ENCODE peak calls at places on chromosomes 13 and 19, in seven cellular contexts. F is body of pancreas, M is ascending aorta, E is A549, J is left lung, K is mammary epithelial cell, T is GM10248. B is an unnamed sample.

GRCh38 chr19:8697671-8698432 is 743 bp downstream of the ACTL9 start:
- DNase-seq in J (peak; percentile 76), K (no peak), T (no peak), M (no peak), F (no peak), E (no peak), B (no peak)

GRCh38 chr13:71829542-71829941 is 37.5 kb downstream of the DACH1 start:
- DNase-seq in T (no peak), J (no peak), M (no peak), E (no peak), F (no peak), K (no peak), B (no peak)

GRCh38 chr13:43057653-43058317 is 34.4 kb downstream of the DNAJC15 start:
- DNase-seq in J (no peak), T (no peak), F (no peak), K (no peak), E (no peak), M (no peak), B (no peak)

GRCh38 chr13:111899714-111900389 is 167.1 kb upstream of the SOX1 start:
- DNase-seq in J (no peak), K (no peak), T (no peak), E (no peak), M (no peak), F (no peak), B (no peak)

GRCh38 chr13:30659980-30660379 is 42.3 kb downstream of the USPL1 start:
- DNase-seq in T (no peak), J (no peak), E (no peak), F (no peak), M (no peak), K (peak; percentile 8), B (no peak)

GRCh38 chr13:85616275-85616674 is 182.9 kb downstream of the SLITRK6 start:
- DNase-seq in F (no peak), M (no peak), J (no peak), T (no peak), K (peak; percentile 21), E (no peak), B (no peak)

GRCh38 chr19:35458821-35459391 is 10.8 kb downstream of the FFAR2 start:
- DNase-seq in K (no peak), M (no peak), E (no peak), F (peak; percentile 87), T (peak; percentile 66), J (no peak), B (no peak)

GRCh38 chr19:35738887-35739229 is 3.4 kb downstream of the IGFLR1 start:
- DNase-seq in J (no peak), E (no peak), F (no peak), T (no peak), M (no peak), K (no peak), B (no peak)

GRCh38 chr13:47179321-47179720 is 282.5 kb upstream of the HTR2A start:
- DNase-seq in J (no peak), E (no peak), K (no peak), F (no peak), M (no peak), T (no peak), B (no peak)

GRCh38 chr13:24505756-24506155 is 6.8 kb downstream of the PARP4 start:
- DNase-seq in M (no peak), K (no peak), J (no peak), T (no peak), F (no peak), E (no peak), B (no peak)

GRCh38 chr13:76992548-76993001 is 694 bp downstream of the CLN5 start:
- DNase-seq in F (peak; percentile 37), T (no peak), J (no peak), M (no peak), K (peak; percentile 54), E (peak; percentile 10), B (no peak)

GRCh38 chr13:97810152-97810551 is 143.3 kb upstream of the IPO5 start:
- DNase-seq in E (no peak), F (no peak), T (no peak), J (no peak), M (no peak), K (no peak), B (no peak)

GRCh38 chr13:111526922-111527321 is 206.5 kb downstream of the TEX29 start:
- DNase-seq in E (no peak), T (no peak), K (no peak), J (no peak), F (no peak), M (no peak), B (no peak)

GRCh38 chr19:44142014-44142523 is 715 bp downstream of the ZNF234 start:
- DNase-seq in K (peak; percentile 27), E (peak; percentile 14), J (no peak), T (no peak), F (no peak), M (no peak), B (no peak)

GRCh38 chr13:61410669-61411297 is 4.9 kb downstream of the PCDH20 start:
- DNase-seq in M (no peak), J (no peak), K (no peak), T (peak; percentile 16), F (no peak), E (no peak), B (no peak)

GRCh38 chr19:4057913-4058695 is 8.6 kb downstream of the ZBTB7A start:
- DNase-seq in F (peak; percentile 83), E (peak; percentile 74), T (no peak), J (peak; percentile 95), K (peak; percentile 87), M (peak; percentile 71), B (peak; percentile 74)

GRCh38 chr19:38634757-38635482 is 12.5 kb upstream of the ACTN4 start:
- DNase-seq in M (no peak), T (peak; percentile 82), F (peak; percentile 73), J (peak; percentile 93), K (no peak), E (peak; percentile 93), B (peak; percentile 75)

GRCh38 chr13:77565635-77566034 is 30.1 kb downstream of the SCEL start:
- DNase-seq in E (peak; percentile 4), K (peak; percentile 16), J (no peak), T (peak; percentile 34), M (no peak), F (no peak), B (no peak)

GRCh38 chr19:55488986-55489710 is 912 bp downstream of the SSC5D start:
- DNase-seq in J (peak; percentile 69), M (no peak), F (no peak), K (no peak), T (no peak), E (no peak), B (no peak)

GRCh38 chr13:33838567-33839131 is 20.7 kb downstream of the RFC3 start:
- DNase-seq in M (no peak), E (no peak), J (no peak), F (no peak), T (no peak), K (no peak), B (no peak)

GRCh38 chr13:74288361-74288911 is 154.2 kb upstream of the KLF12 start:
- DNase-seq in F (peak; percentile 21), K (peak; percentile 21), T (no peak), J (peak; percentile 28), M (no peak), E (no peak), B (peak; percentile 19)

GRCh38 chr13:110714798-110715394 is 1.4 kb downstream of the ING1 start:
- DNase-seq in M (no peak), F (peak; percentile 68), E (no peak), T (no peak), J (peak; percentile 91), K (no peak), B (peak; percentile 50)

GRCh38 chr19:47414469-47414868 is 4.9 kb downstream of the MEIS3 start:
- DNase-seq in E (no peak), T (no peak), J (no peak), F (no peak), M (no peak), K (no peak), B (no peak)
- TF ChIP-seq CTCF in E (peak; percentile 52), T (peak; percentile 23), J (no peak), F (no peak), M (no peak), K (peak; percentile 39), B (no peak)

DNA sequence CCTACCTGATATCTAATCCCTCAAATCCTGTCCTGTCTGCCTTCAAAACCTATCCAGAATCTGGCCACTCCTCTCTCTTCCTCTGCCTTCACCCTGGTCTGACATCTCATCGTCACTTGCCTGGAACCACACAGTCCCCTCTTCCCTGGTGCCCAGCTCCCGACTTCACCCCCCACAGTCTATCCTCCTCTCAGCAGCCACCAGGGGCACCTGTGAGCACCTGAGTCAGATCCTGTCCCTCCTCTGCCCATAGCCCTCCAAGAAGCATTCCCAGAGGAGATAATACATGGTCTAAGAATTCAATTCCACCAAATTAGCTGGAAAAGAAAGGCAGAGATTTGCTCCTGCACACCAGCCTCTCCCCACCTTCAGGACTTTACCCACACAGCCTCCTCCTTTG is 48.9 kb downstream of the ZNRF4 start:
- DNase-seq in F (no peak), J (no peak), M (no peak), E (no peak), K (no peak), T (no peak), B (no peak)
- TF ChIP-seq CTCF in F (no peak), J (no peak), M (no peak), E (no peak), K (peak; percentile 31), T (no peak), B (no peak)

DNA sequence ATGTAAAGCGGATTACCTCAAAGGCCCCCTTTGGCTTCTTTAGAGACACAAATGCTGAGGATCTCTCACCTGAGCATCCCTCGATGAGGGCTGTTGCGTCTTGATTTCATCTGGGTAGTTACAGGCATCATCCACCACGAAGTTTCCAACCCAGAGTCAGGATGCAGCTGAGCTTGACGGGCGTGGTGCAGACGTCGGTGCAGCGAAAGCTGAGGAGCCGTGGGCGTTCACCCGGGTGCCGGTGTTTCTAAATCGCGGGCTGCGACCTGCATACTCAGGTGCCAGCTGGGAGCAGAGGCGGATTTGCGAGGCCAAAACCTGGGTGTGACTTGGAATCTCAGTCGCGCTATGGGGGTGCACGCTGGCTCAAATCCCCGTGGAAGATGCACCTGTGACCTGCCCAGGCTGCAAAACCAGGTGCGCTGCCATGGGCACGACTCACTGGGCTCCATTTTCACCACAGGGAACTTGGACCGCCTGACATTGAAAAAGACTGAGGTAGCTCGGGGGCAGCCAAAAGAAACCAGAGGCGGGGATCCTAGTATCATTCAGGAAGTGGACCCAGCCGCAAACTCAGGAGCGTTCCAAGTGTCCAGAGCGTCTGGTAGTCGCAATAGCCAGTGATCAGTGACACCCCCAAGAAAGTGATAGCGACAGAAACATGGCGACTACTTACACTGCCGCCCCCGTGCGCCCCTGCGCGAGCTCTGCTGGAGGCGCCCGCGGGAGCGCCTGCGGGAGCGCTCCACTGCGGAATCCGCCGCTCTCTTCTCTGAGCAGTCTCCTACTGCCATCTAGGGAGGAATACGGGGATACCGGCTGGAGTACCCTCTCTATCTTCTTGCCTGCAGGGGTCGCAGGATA is 36.4 kb upstream of the IGFL4 start:
- DNase-seq in K (peak; percentile 69), M (no peak), F (peak; percentile 72), E (peak; percentile 95), J (no peak), T (peak; percentile 58), B (no peak)
- TF ChIP-seq CTCF in K (peak; percentile 100), M (peak; percentile 21), F (peak; percentile 66), E (peak; percentile 100), J (peak; percentile 47), T (peak; percentile 53), B (no peak)

DNA sequence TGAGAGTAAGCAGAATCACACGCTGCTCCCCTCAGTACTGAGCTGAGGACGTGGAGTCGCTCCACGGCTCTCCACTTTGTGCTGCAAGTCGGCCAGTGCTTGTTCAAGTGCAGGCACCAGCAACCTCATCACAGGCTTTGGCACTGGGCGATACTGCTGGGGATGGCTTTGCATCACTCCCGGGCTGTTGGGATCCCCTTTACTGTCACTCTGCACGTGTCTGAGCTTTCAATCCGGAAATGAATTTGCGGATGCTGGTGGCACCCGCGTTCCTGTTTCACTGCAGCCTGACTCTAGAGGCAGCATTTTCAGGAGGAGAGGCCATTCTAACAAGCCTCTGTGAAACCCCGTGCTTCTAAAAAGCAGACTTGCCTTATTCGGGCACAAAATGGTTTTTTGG is 19.1 kb downstream of the SMARCA4 start:
- DNase-seq in M (no peak), T (no peak), K (no peak), E (no peak), J (peak; percentile 28), F (peak; percentile 15), B (no peak)
- TF ChIP-seq CTCF in M (no peak), T (no peak), K (no peak), E (no peak), J (no peak), F (no peak), B (no peak)

B was measured in natural killer cell.